ENCODE peak calls at places on chromosomes 3 and 15, in eight cellular contexts. V is HS-5; B is activated CD4-positive, alpha-beta T cell treated with anti-CD3 and anti-CD28 coated beads, Interleukin-2, amount 50 U/mL, for 1 hour; T is stomach; X is progenitor cell of endocrine pancreas; H is MV-4-11; J is foreskin fibroblast; R is NCI-H82. O is an unnamed sample.

GRCh38 chr15:51366911-51367310 is 25.5 kb downstream of the GLDN start:
- DNase-seq in X (no peak), R (peak), B (no peak), V (no peak), J (peak), T (peak), H (no peak), O (no peak)

GRCh38 chr15:44066211-44066827 is 128.8 kb downstream of the FRMD5 start:
- DNase-seq in R (peak), X (no peak), B (peak), V (peak), T (peak), H (peak), J (peak), O (peak)

GRCh38 chr15:69576035-69576526 is 123.5 kb downstream of the RPLP1 start:
- DNase-seq in B (peak), R (peak), X (no peak), J (no peak), H (peak), T (peak), V (no peak), O (peak)

GRCh38 chr3:22225161-22225560 is 474.2 kb upstream of the ZNF385D start:
- DNase-seq in V (no peak), X (no peak), J (no peak), H (no peak), T (no peak), R (no peak), B (no peak), O (no peak)

GRCh38 chr3:130093741-130094391 is 12.2 kb downstream of the ALG1L2 start:
- DNase-seq in H (peak), V (no peak), X (no peak), R (no peak), J (no peak), T (no peak), B (no peak), O (peak)

GRCh38 chr3:44992555-44993470 is 16.8 kb downstream of the EXOSC7 start:
- DNase-seq in X (no peak), T (no peak), J (no peak), H (peak), V (no peak), B (no peak), R (peak), O (peak)

GRCh38 chr3:138726966-138727365 is 107.8 kb downstream of the PIK3CB start:
- DNase-seq in R (no peak), B (no peak), T (no peak), X (no peak), J (peak), H (no peak), V (peak), O (no peak)

GRCh38 chr3:119352863-119353527 is 58.8 kb downstream of the ARHGAP31 start:
- DNase-seq in V (peak), B (no peak), J (peak), H (peak), T (no peak), R (peak), X (no peak), O (peak)

GRCh38 chr3:13595485-13595884 is 46.6 kb downstream of the FBLN2 start:
- DNase-seq in X (no peak), B (no peak), R (no peak), V (no peak), H (no peak), J (no peak), T (no peak), O (no peak)

GRCh38 chr15:85563328-85563727 is 182.9 kb downstream of the AKAP13 start:
- DNase-seq in V (no peak), X (no peak), R (no peak), H (no peak), J (peak), T (peak), B (no peak), O (no peak)

GRCh38 chr3:354433-354832 is 157.9 kb downstream of the CHL1 start:
- DNase-seq in H (peak), B (peak), V (no peak), X (peak), T (no peak), R (peak), J (no peak), O (peak)

GRCh38 chr3:177336841-177337430 is 139.7 kb upstream of the TBL1XR1 start:
- DNase-seq in R (no peak), H (no peak), T (no peak), J (no peak), V (no peak), B (no peak), X (no peak), O (peak)